ENCODE peak calls at places on chromosomes 5 and 9, in six cellular contexts. Q is HEK293T, X is T-helper 1 cell, J is posterior cingulate gyrus, K is C1 segment of cervical spinal cord, I is GM03348. E is an unnamed sample.

GRCh38 chr9:86022687-86023266 is 76.6 kb downstream of the GOLM1 start:
- DNase-seq in K (no peak), I (no peak), J (no peak), Q (no peak), X (no peak), E (no peak)

GRCh38 chr9:128787583-128788156 is 617 bp downstream of the TBC1D13 start:
- DNase-seq in I (peak; percentile 59), Q (no peak), J (no peak), X (no peak), K (no peak), E (no peak)

GRCh38 chr5:92017786-92018185 is 634.7 kb upstream of the ARRDC3 start:
- DNase-seq in J (no peak), X (no peak), K (no peak), I (peak; percentile 1), Q (no peak), E (no peak)

GRCh38 chr9:81499021-81499454 is 190.3 kb downstream of the TLE1 start:
- DNase-seq in K (no peak), I (peak; percentile 52), J (no peak), X (no peak), Q (no peak), E (no peak)

GRCh38 chr9:131467214-131467935 is 35.3 kb upstream of the POMT1 start:
- DNase-seq in X (no peak), I (no peak), Q (no peak), K (no peak), J (no peak), E (no peak)

GRCh38 chr9:95649801-95650213 is 133.0 kb upstream of the PTCH1 start:
- DNase-seq in X (no peak), Q (no peak), I (peak; percentile 41), J (no peak), K (no peak), E (no peak)

GRCh38 chr5:67518227-67518626 is 321.6 kb upstream of the CD180 start:
- DNase-seq in X (no peak), I (no peak), K (no peak), J (no peak), Q (no peak), E (no peak)

GRCh38 chr5:83507431-83507830 is 35.9 kb downstream of the VCAN start:
- DNase-seq in X (no peak), I (no peak), J (no peak), K (no peak), Q (no peak), E (no peak)

GRCh38 chr5:68464424-68464823 is 248.9 kb downstream of the PIK3R1 start:
- DNase-seq in X (no peak), J (no peak), I (no peak), Q (no peak), K (no peak), E (no peak)

GRCh38 chr5:65928341-65928752 is 2.0 kb downstream of the ERBIN start:
- DNase-seq in J (no peak), X (no peak), K (no peak), Q (no peak), I (no peak), E (no peak)

GRCh38 chr9:109181284-109181683 is 14.2 kb upstream of the FRRS1L start:
- DNase-seq in X (no peak), K (no peak), I (no peak), J (no peak), Q (no peak), E (no peak)

GRCh38 chr9:110192531-110193326 is 15.2 kb downstream of the C9orf152 start:
- DNase-seq in K (no peak), Q (no peak), I (peak; percentile 82), J (no peak), X (no peak), E (no peak)